ENCODE peak calls at places on chromosomes 7 and 10, in nine cellular contexts. C is IMR-90; Y is CD8-positive, alpha-beta memory T cell; Z is aorta; D is hepatocyte; K is CD4-positive, alpha-beta memory T cell; B is cardiac muscle cell; J is lung; X is iPS DF 6.9. W is an unnamed sample. For H3K9me3, the result is how much of the 10 kb centered on the place peaks cover.

GRCh38 chr10:11865561-11865960 is 42.4 kb downstream of the PROSER2 start:
- DNase-seq in X (no peak), Y (peak), Z (peak), C (no peak), B (no peak), D (no peak), K (no peak), J (no peak), W (no peak)

GRCh38 chr7:90655566-90655965 is 59.4 kb downstream of the CDK14 start:
- DNase-seq in B (peak), K (no peak), Z (no peak), D (no peak), C (peak), X (no peak), J (no peak), Y (no peak), W (no peak)

GRCh38 chr10:102620138-102620591 is 24.1 kb upstream of the TRIM8 start:
- DNase-seq in C (no peak), Z (peak), Y (no peak), X (no peak), D (no peak), B (peak), K (no peak), J (no peak), W (no peak)

GRCh38 chr10:17257466-17258321 is 29.7 kb downstream of the VIM start:
- DNase-seq in J (peak), X (peak), B (peak), D (peak), Z (no peak), C (peak), K (peak), Y (peak), W (no peak)

GRCh38 chr10:62010366-62010765 is 108.9 kb downstream of the ARID5B start:
- DNase-seq in X (no peak), D (no peak), Z (no peak), K (no peak), B (no peak), Y (no peak), C (peak), J (no peak), W (no peak)

GRCh38 chr7:44959433-44959951 is 19.3 kb downstream of the MYO1G start:
- DNase-seq in J (no peak), K (peak), Y (peak), Z (peak), B (no peak), D (no peak), X (no peak), C (peak), W (no peak)

GRCh38 chr10:79331709-79332108 is 15.6 kb upstream of the PPIF start:
- DNase-seq in Y (peak), Z (no peak), C (peak), X (no peak), K (peak), J (no peak), B (peak), D (no peak), W (peak)

GRCh38 chr10:133325761-133326463 is 10.8 kb downstream of the CALY start:
- DNase-seq in X (no peak), K (no peak), Z (no peak), B (no peak), Y (no peak), J (no peak), C (no peak), D (no peak), W (no peak)

GRCh38 chr7:43211693-43212092 is 99.2 kb downstream of the HECW1 start:
- DNase-seq in K (no peak), Y (no peak), D (no peak), B (no peak), X (no peak), Z (no peak), C (no peak), J (no peak), W (no peak)

GRCh38 chr7:111508387-111508786 is 53.9 kb downstream of the IMMP2L start:
- DNase-seq in B (no peak), D (no peak), K (no peak), Y (no peak), J (no peak), C (no peak), X (no peak), Z (no peak), W (no peak)

GRCh38 chr7:108455833-108456677 is at the start of gene NRCAM:
- DNase-seq in C (no peak), J (no peak), D (peak), B (peak), Y (no peak), K (no peak), Z (peak), X (peak), W (peak)

GRCh38 chr7:157077021-157077420 is 61.7 kb upstream of the UBE3C start:
- DNase-seq in J (no peak), Y (no peak), B (no peak), D (no peak), K (no peak), C (no peak), Z (no peak), X (no peak), W (no peak)

GRCh38 chr7:38736135-38736534 is 105.0 kb upstream of the AMPH start:
- DNase-seq in Z (no peak), X (no peak), D (no peak), K (no peak), Y (no peak), J (no peak), C (peak), B (peak), W (no peak)

GRCh38 chr7:1055084-1055450 is 10.7 kb downstream of the GPR146 start:
- DNase-seq in K (peak), B (peak), Z (no peak), C (peak), D (peak), X (no peak), J (peak), Y (no peak), W (peak)

GRCh38 chr7:16616122-16616521 is 29.4 kb downstream of the ANKMY2 start:
- DNase-seq in X (no peak), J (no peak), Z (no peak), B (no peak), D (no peak), Y (no peak), C (no peak), K (no peak), W (no peak)

GRCh38 chr7:43199333-43199732 is 86.9 kb downstream of the HECW1 start:
- DNase-seq in C (peak), K (no peak), D (no peak), X (no peak), Y (no peak), J (no peak), Z (no peak), B (peak), W (no peak)

GRCh38 chr10:124601431-124602120 is 140.0 kb downstream of the LHPP start:
- DNase-seq in J (no peak), C (no peak), K (no peak), X (no peak), B (no peak), Y (peak), D (no peak), Z (peak), W (no peak)

GRCh38 chr7:139648941-139649425 is 125.5 kb downstream of the CLEC2L start:
- DNase-seq in K (peak), B (no peak), J (peak), Y (no peak), D (no peak), C (no peak), X (no peak), Z (no peak), W (no peak)

GRCh38 chr7:127943541-127944521 is 87.4 kb downstream of the LRRC4 start:
- DNase-seq in B (peak), J (no peak), C (peak), Z (no peak), D (peak), X (no peak), K (no peak), Y (no peak), W (no peak)

GRCh38 chr10:31353574-31353973 is 34.6 kb downstream of the ZEB1 start:
- DNase-seq in X (no peak), D (peak), Z (no peak), J (no peak), B (peak), K (peak), C (peak), Y (no peak), W (no peak)

GRCh38 chr7:20964214-20964613 is 177.5 kb upstream of the SP8 start:
- DNase-seq in K (no peak), D (no peak), J (no peak), B (no peak), Z (no peak), Y (no peak), X (no peak), C (no peak), W (no peak)

GRCh38 chr7:50978633-50979215 is 196.0 kb upstream of the GRB10 start:
- DNase-seq in K (no peak), Z (no peak), X (no peak), B (peak), Y (no peak), D (no peak), J (no peak), C (no peak), W (no peak)

GRCh38 chr10:21870849-21871248 is 132.7 kb downstream of the DNAJC1 start:
- DNase-seq in Y (no peak), D (no peak), Z (no peak), K (no peak), C (no peak), B (no peak), J (no peak), X (no peak), W (no peak)

GRCh38 chr10:118102116-118102515 is 55.4 kb upstream of the RAB11FIP2 start:
- DNase-seq in K (no peak), J (no peak), C (no peak), Z (no peak), Y (no peak), X (no peak), B (no peak), D (no peak), W (no peak)

GRCh38 chr7:151141281-151141854 is 26.1 kb downstream of the GBX1 start:
- DNase-seq in Y (no peak), B (no peak), X (no peak), C (no peak), D (no peak), K (no peak), Z (peak), J (no peak), W (no peak)

GRCh38 chr10:3482200-3482993 is 302.6 kb downstream of the KLF6 start:
- DNase-seq in X (no peak), C (peak), D (peak), Z (no peak), Y (no peak), J (peak), K (no peak), B (peak), W (no peak)

GRCh38 chr7:6228363-6228762 is 44.1 kb downstream of the CYTH3 start:
- DNase-seq in J (no peak), B (peak), Z (no peak), D (no peak), C (peak), X (no peak), K (no peak), Y (no peak), W (no peak)

GRCh38 chr10:1978593-1978992 is 241.3 kb upstream of the ADARB2 start:
- DNase-seq in B (no peak), C (no peak), K (no peak), Z (no peak), X (no peak), D (no peak), Y (no peak), J (no peak), W (no peak)

GRCh38 chr7:139105037-139105382 is 4.5 kb downstream of the ZC3HAV1 start:
- DNase-seq in C (no peak), K (no peak), Y (no peak), D (no peak), Z (no peak), J (no peak), B (no peak), X (no peak), W (no peak)

GRCh38 chr7:27670676-27671075 is 8.0 kb upstream of the HIBADH start:
- DNase-seq in Y (no peak), Z (no peak), C (no peak), B (no peak), K (no peak), X (no peak), D (no peak), J (no peak), W (no peak)

GRCh38 chr10:5659702-5660528 is 6.5 kb downstream of the ASB13 start:
- DNase-seq in X (no peak), D (peak), Y (no peak), C (peak), K (no peak), J (peak), Z (no peak), B (peak), W (no peak)

GRCh38 chr7:152893801-152894294 is 134.3 kb downstream of the ACTR3B start:
- DNase-seq in X (no peak), D (no peak), Y (no peak), J (no peak), Z (no peak), B (no peak), C (no peak), K (no peak), W (no peak)

GRCh38 chr7:64978497-64979203 is 12.2 kb downstream of the ZNF117 start:
- DNase-seq in J (no peak), Z (no peak), X (no peak), D (no peak), Y (no peak), B (no peak), K (no peak), C (no peak), W (no peak)
- H3K9me3 ChIP-seq in J (under half), Z (under half), X (under half), D (half or more), Y (under half), B (under half), K (under half), C (under half), W (half or more)

GRCh38 chr10:110803239-110803593 is 68.5 kb upstream of the PDCD4 start:
- DNase-seq in C (no peak), Z (no peak), D (no peak), K (no peak), Y (no peak), B (no peak), J (no peak), X (no peak), W (no peak)

GRCh38 chr10:110802090-110802489 is 69.6 kb upstream of the PDCD4 start:
- DNase-seq in K (no peak), X (no peak), D (peak), B (peak), J (no peak), Y (no peak), C (peak), Z (no peak), W (no peak)

GRCh38 chr10:110802551-110803238 is 69.0 kb upstream of the PDCD4 start:
- DNase-seq in B (peak), X (no peak), C (peak), Y (peak), J (peak), K (peak), D (peak), Z (peak), W (peak)

GRCh38 chr10:110805292-110805691 is 66.4 kb upstream of the PDCD4 start:
- DNase-seq in Z (no peak), Y (no peak), C (no peak), X (no peak), K (no peak), D (no peak), J (no peak), B (no peak), W (no peak)

DNA sequence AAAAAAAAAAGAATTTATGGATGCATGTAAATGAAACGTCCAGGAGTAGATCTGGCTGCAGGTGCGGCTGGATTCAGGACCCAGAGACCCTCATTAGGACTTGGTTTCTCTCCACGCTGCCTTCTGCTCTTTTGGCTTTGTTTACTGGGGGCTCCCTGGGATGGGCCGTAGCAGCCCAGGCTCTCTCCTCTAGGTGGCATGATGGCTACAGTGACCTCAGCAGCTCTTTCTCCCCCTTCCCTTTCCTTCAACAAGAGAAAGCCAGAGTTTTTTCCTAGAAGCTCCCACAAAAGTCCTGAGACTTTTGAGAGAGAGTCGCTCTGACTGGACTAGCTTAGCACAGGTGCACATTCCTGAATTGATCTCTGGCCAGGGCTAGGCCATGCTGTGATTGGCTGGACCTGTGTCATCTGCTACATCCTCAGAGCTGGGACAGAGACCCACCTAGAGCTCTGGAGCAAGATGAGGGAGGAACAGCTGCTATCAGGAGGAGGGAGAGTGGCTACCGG is 67.8 kb upstream of the PDCD4 start:
- DNase-seq in Z (no peak), J (no peak), C (peak), B (peak), X (peak), K (no peak), Y (peak), D (peak), W (no peak)
- H3K27ac ChIP-seq in Z (peak), J (no peak), C (no peak), B (peak), X (no peak), K (peak), Y (no peak), D (peak), W (peak)

GRCh38 chr7:158559356-158559755 is 28.3 kb downstream of the PTPRN2 start:
- DNase-seq in C (no peak), Z (no peak), B (no peak), X (no peak), D (no peak), K (no peak), J (no peak), Y (no peak), W (no peak)

GRCh38 chr7:158558816-158559215 is 28.8 kb downstream of the PTPRN2 start:
- DNase-seq in J (no peak), Y (no peak), D (no peak), K (no peak), Z (no peak), B (no peak), C (no peak), X (no peak), W (no peak)

GRCh38 chr7:158555034-158555520 is 32.5 kb downstream of the PTPRN2 start:
- DNase-seq in X (no peak), D (no peak), Z (no peak), J (no peak), B (no peak), Y (no peak), C (no peak), K (no peak), W (no peak)

GRCh38 chr7:158556721-158557440 is 30.7 kb downstream of the PTPRN2 start:
- DNase-seq in C (no peak), D (no peak), X (no peak), Z (no peak), Y (no peak), K (no peak), B (no peak), J (no peak), W (no peak)

DNA sequence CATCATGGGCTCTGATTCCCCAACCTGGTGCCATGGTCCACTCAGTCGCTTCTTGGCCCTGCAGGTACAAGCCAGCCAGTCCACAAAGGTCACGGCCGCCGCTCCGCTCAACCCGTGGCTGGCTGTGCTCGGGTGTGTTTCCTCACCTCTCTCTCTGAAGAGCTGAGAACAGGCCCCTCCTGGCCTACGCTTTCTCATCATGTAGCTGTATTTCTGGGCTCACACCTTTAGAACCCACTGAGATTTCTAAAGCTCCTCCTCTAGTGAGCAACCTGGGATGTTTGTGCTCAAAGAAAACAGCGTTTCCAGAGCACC is 30.2 kb downstream of the PTPRN2 start:
- DNase-seq in B (no peak), C (no peak), D (no peak), J (no peak), X (no peak), K (no peak), Z (no peak), Y (no peak), W (no peak)
- H3K9me3 ChIP-seq in B (under half), C (under half), D (under half), J (under half), X (under half), K (under half), Z (under half), Y (under half), W (under half)

GRCh38 chr10:94315975-94316464 is 46.7 kb downstream of the NOC3L start:
- DNase-seq in C (peak), X (no peak), K (no peak), B (peak), J (no peak), Z (no peak), Y (no peak), D (peak), W (no peak)

GRCh38 chr10:94320285-94320914 is 42.3 kb downstream of the NOC3L start:
- DNase-seq in D (peak), J (peak), K (peak), X (peak), Z (peak), B (peak), Y (peak), C (peak), W (peak)

GRCh38 chr10:94310369-94310768 is 52.4 kb downstream of the NOC3L start:
- DNase-seq in Y (no peak), K (no peak), Z (no peak), C (no peak), D (peak), X (no peak), J (no peak), B (no peak), W (no peak)

GRCh38 chr10:94314913-94315545 is 47.7 kb downstream of the NOC3L start:
- DNase-seq in Z (no peak), Y (no peak), D (peak), C (peak), K (no peak), X (no peak), B (peak), J (no peak), W (no peak)
- H3K27ac ChIP-seq in Z (peak), Y (no peak), D (peak), C (no peak), K (no peak), X (no peak), B (no peak), J (no peak), W (no peak)

DNA sequence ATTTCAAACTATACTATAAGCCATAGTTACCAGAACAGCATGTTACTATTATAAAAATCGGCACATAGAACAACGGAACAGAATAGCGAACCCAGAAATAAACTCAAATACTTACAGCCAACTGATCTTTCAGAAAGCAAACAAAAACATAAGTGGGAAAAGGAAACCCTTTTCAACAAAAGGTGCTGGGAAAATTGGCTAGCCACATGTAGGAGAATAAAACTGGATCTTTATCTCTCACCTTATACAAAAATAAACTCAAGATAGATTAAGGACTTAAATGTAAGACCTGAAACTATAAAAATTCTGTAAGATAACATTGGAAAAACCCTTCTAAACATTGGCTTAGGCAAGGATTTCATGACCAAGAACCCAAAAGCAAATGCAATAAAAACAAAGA is 29.1 kb downstream of the ZNF680 start:
- DNase-seq in Z (no peak), K (no peak), X (no peak), C (no peak), J (no peak), Y (no peak), B (no peak), D (no peak), W (no peak)
- H3K9me3 ChIP-seq in Z (under half), K (under half), X (under half), C (under half), J (under half), Y (under half), B (under half), D (under half), W (half or more)